ENCODE peak calls at places on chromosome 15, in five cellular contexts. One of them, this sample, is unnamed.

GRCh38 chr15:91694829-91695205 is 158.7 kb upstream of the SLCO3A1 start:
- DNase-seq in A549: no peak
- DNase-seq in left ventricle myocardium inferior: no peak
- DNase-seq in sigmoid colon: peak; percentile 85
- DNase-seq in PC-3: peak; percentile 29
- DNase-seq in this sample: peak; percentile 7

GRCh38 chr15:63060699-63061098 is 18.2 kb downstream of the TPM1 start:
- DNase-seq in A549: no peak
- DNase-seq in left ventricle myocardium inferior: peak; percentile 35
- DNase-seq in sigmoid colon: no peak
- DNase-seq in PC-3: no peak
- DNase-seq in this sample: no peak

GRCh38 chr15:86481720-86482119 is 402.0 kb downstream of the AGBL1 start:
- DNase-seq in A549: no peak
- DNase-seq in left ventricle myocardium inferior: no peak
- DNase-seq in sigmoid colon: no peak
- DNase-seq in PC-3: no peak
- DNase-seq in this sample: no peak

GRCh38 chr15:76983588-76984379 is 11.1 kb upstream of the PSTPIP1 start:
- DNase-seq in A549: no peak
- DNase-seq in left ventricle myocardium inferior: no peak
- DNase-seq in sigmoid colon: no peak
- DNase-seq in PC-3: no peak
- DNase-seq in this sample: no peak

GRCh38 chr15:56468271-56468912 is 3.5 kb upstream of the MNS1 start:
- DNase-seq in A549: no peak
- DNase-seq in left ventricle myocardium inferior: no peak
- DNase-seq in sigmoid colon: no peak
- DNase-seq in PC-3: no peak
- DNase-seq in this sample: peak; percentile 38

GRCh38 chr15:58227706-58228543 is 89.7 kb downstream of the AQP9 start:
- DNase-seq in A549: peak; percentile 75
- DNase-seq in left ventricle myocardium inferior: peak; percentile 77
- DNase-seq in sigmoid colon: peak; percentile 82
- DNase-seq in PC-3: peak; percentile 83
- DNase-seq in this sample: peak; percentile 92

GRCh38 chr15:79922512-79923067 is 25.8 kb upstream of the MTHFS start:
- DNase-seq in A549: no peak
- DNase-seq in left ventricle myocardium inferior: no peak
- DNase-seq in sigmoid colon: no peak
- DNase-seq in PC-3: no peak
- DNase-seq in this sample: no peak

GRCh38 chr15:79524531-79524930 is 92.4 kb downstream of the MINAR1 start:
- DNase-seq in A549: no peak
- DNase-seq in left ventricle myocardium inferior: no peak
- DNase-seq in sigmoid colon: no peak
- DNase-seq in PC-3: no peak
- DNase-seq in this sample: no peak

GRCh38 chr15:57597431-57597830 is 5.7 kb downstream of the MYZAP start:
- DNase-seq in A549: no peak
- DNase-seq in left ventricle myocardium inferior: no peak
- DNase-seq in sigmoid colon: no peak
- DNase-seq in PC-3: no peak
- DNase-seq in this sample: no peak

GRCh38 chr15:68817304-68818087 is 3.2 kb downstream of the ANP32A start:
- DNase-seq in A549: peak; percentile 60
- DNase-seq in left ventricle myocardium inferior: peak; percentile 69
- DNase-seq in sigmoid colon: peak; percentile 84
- DNase-seq in PC-3: peak; percentile 49
- DNase-seq in this sample: peak; percentile 47

GRCh38 chr15:89150762-89151305 is 62.6 kb downstream of the ABHD2 start:
- DNase-seq in A549: no peak
- DNase-seq in left ventricle myocardium inferior: no peak
- DNase-seq in sigmoid colon: peak; percentile 41
- DNase-seq in PC-3: no peak
- DNase-seq in this sample: no peak

GRCh38 chr15:31062310-31062964 is 39.1 kb downstream of the TRPM1 start:
- DNase-seq in A549: no peak
- DNase-seq in left ventricle myocardium inferior: no peak
- DNase-seq in sigmoid colon: no peak
- DNase-seq in PC-3: no peak
- DNase-seq in this sample: peak; percentile 14

GRCh38 chr15:59587085-59587826 is 24.3 kb upstream of the GCNT3 start:
- DNase-seq in A549: no peak
- DNase-seq in left ventricle myocardium inferior: no peak
- DNase-seq in sigmoid colon: no peak
- DNase-seq in PC-3: peak; percentile 84
- DNase-seq in this sample: no peak

GRCh38 chr15:80420658-80421057 is 16.5 kb downstream of the ARNT2 start:
- DNase-seq in A549: no peak
- DNase-seq in left ventricle myocardium inferior: no peak
- DNase-seq in sigmoid colon: no peak
- DNase-seq in PC-3: no peak
- DNase-seq in this sample: no peak

GRCh38 chr15:81091889-81092558 is 42.0 kb upstream of the CFAP161 start:
- DNase-seq in A549: no peak
- DNase-seq in left ventricle myocardium inferior: no peak
- DNase-seq in sigmoid colon: no peak
- DNase-seq in PC-3: peak; percentile 52
- DNase-seq in this sample: peak; percentile 97

GRCh38 chr15:66897381-66897780 is 168.0 kb upstream of the SMAD3 start:
- DNase-seq in A549: no peak
- DNase-seq in left ventricle myocardium inferior: no peak
- DNase-seq in sigmoid colon: peak; percentile 21
- DNase-seq in PC-3: no peak
- DNase-seq in this sample: no peak

GRCh38 chr15:26561994-26562730 is 210.7 kb downstream of the GABRB3 start:
- DNase-seq in A549: no peak
- DNase-seq in left ventricle myocardium inferior: peak; percentile 17
- DNase-seq in sigmoid colon: no peak
- DNase-seq in PC-3: no peak
- DNase-seq in this sample: no peak

GRCh38 chr15:40754574-40754882 is 526 bp downstream of the RMDN3 start:
- DNase-seq in A549: no peak
- DNase-seq in left ventricle myocardium inferior: no peak
- DNase-seq in sigmoid colon: no peak
- DNase-seq in PC-3: peak; percentile 23
- DNase-seq in this sample: peak; percentile 57

GRCh38 chr15:89898628-89899302 is 5.0 kb upstream of the AP3S2 start:
- DNase-seq in A549: peak; percentile 95
- DNase-seq in left ventricle myocardium inferior: no peak
- DNase-seq in sigmoid colon: no peak
- DNase-seq in PC-3: peak; percentile 80
- DNase-seq in this sample: peak; percentile 47

GRCh38 chr15:90004671-90005070 is 3.5 kb downstream of the ZNF710 start:
- DNase-seq in A549: peak; percentile 65
- DNase-seq in left ventricle myocardium inferior: no peak
- DNase-seq in sigmoid colon: peak; percentile 78
- DNase-seq in PC-3: peak; percentile 87
- DNase-seq in this sample: peak; percentile 97

GRCh38 chr15:69468241-69469121 is 15.9 kb downstream of the RPLP1 start:
- DNase-seq in A549: no peak
- DNase-seq in left ventricle myocardium inferior: no peak
- DNase-seq in sigmoid colon: no peak
- DNase-seq in PC-3: peak; percentile 93
- DNase-seq in this sample: peak; percentile 28

GRCh38 chr15:90037510-90037860 is 36.4 kb downstream of the ZNF710 start:
- DNase-seq in A549: no peak
- DNase-seq in left ventricle myocardium inferior: no peak
- DNase-seq in sigmoid colon: no peak
- DNase-seq in PC-3: no peak
- DNase-seq in this sample: peak; percentile 72

GRCh38 chr15:33701304-33701696 is 267.0 kb upstream of the CHRM5 start:
- DNase-seq in A549: no peak
- DNase-seq in left ventricle myocardium inferior: no peak
- DNase-seq in sigmoid colon: no peak
- DNase-seq in PC-3: peak; percentile 26
- DNase-seq in this sample: no peak

GRCh38 chr15:77827860-77828259 is 195.1 kb upstream of the LINGO1 start:
- DNase-seq in A549: no peak
- DNase-seq in left ventricle myocardium inferior: no peak
- DNase-seq in sigmoid colon: no peak
- DNase-seq in PC-3: no peak
- DNase-seq in this sample: no peak

GRCh38 chr15:43912991-43913927 is 86.5 kb downstream of the WDR76 start:
- DNase-seq in A549: peak; percentile 43
- DNase-seq in left ventricle myocardium inferior: no peak
- DNase-seq in sigmoid colon: no peak
- DNase-seq in PC-3: peak; percentile 96
- DNase-seq in this sample: peak; percentile 96

GRCh38 chr15:63719281-63719680 is 114.5 kb downstream of the HERC1 start:
- DNase-seq in A549: no peak
- DNase-seq in left ventricle myocardium inferior: no peak
- DNase-seq in sigmoid colon: no peak
- DNase-seq in PC-3: no peak
- DNase-seq in this sample: no peak

GRCh38 chr15:68312701-68313204 is 35.2 kb downstream of the FEM1B start:
- DNase-seq in A549: no peak
- DNase-seq in left ventricle myocardium inferior: no peak
- DNase-seq in sigmoid colon: no peak
- DNase-seq in PC-3: no peak
- DNase-seq in this sample: no peak

GRCh38 chr15:87648278-87648677 is 608.3 kb downstream of the NTRK3 start:
- DNase-seq in A549: no peak
- DNase-seq in left ventricle myocardium inferior: no peak
- DNase-seq in sigmoid colon: no peak
- DNase-seq in PC-3: no peak
- DNase-seq in this sample: no peak

GRCh38 chr15:40831861-40832260 is 3.4 kb upstream of the PPP1R14D start:
- DNase-seq in A549: no peak
- DNase-seq in left ventricle myocardium inferior: no peak
- DNase-seq in sigmoid colon: no peak
- DNase-seq in PC-3: no peak
- DNase-seq in this sample: no peak

GRCh38 chr15:99566157-99566900 is 545 bp downstream of the MEF2A start:
- DNase-seq in A549: no peak
- DNase-seq in left ventricle myocardium inferior: peak; percentile 50
- DNase-seq in sigmoid colon: peak; percentile 75
- DNase-seq in PC-3: peak; percentile 5
- DNase-seq in this sample: peak; percentile 40

GRCh38 chr15:99565031-99565280 is 828 bp upstream of the MEF2A start:
- DNase-seq in A549: no peak
- DNase-seq in left ventricle myocardium inferior: no peak
- DNase-seq in sigmoid colon: no peak
- DNase-seq in PC-3: no peak
- DNase-seq in this sample: no peak

GRCh38 chr15:99571299-99571698 is 5.5 kb downstream of the MEF2A start:
- DNase-seq in A549: no peak
- DNase-seq in left ventricle myocardium inferior: no peak
- DNase-seq in sigmoid colon: no peak
- DNase-seq in PC-3: no peak
- DNase-seq in this sample: no peak

GRCh38 chr15:99565281-99566156 is at the start of gene MEF2A:
- DNase-seq in A549: peak; percentile 97
- DNase-seq in left ventricle myocardium inferior: peak; percentile 97
- DNase-seq in sigmoid colon: peak; percentile 98
- DNase-seq in PC-3: peak; percentile 88
- DNase-seq in this sample: peak; percentile 98

GRCh38 chr15:99568548-99569352 is 3.0 kb downstream of the MEF2A start:
- DNase-seq in A549: no peak
- DNase-seq in left ventricle myocardium inferior: no peak
- DNase-seq in sigmoid colon: no peak
- DNase-seq in PC-3: no peak
- DNase-seq in this sample: peak; percentile 55
- H3K4me3 ChIP-seq in A549: no peak overlapping the region
- H3K4me3 ChIP-seq in left ventricle myocardium inferior: peak overlapping the region; percentile 83
- H3K4me3 ChIP-seq in sigmoid colon: peak overlapping the region; percentile 91
- H3K4me3 ChIP-seq in PC-3: peak overlapping the region; percentile 84
- H3K4me3 ChIP-seq in this sample: peak overlapping the region; percentile 98

GRCh38 chr15:36208868-36209582 is 370.4 kb upstream of the CDIN1 start:
- DNase-seq in A549: no peak
- DNase-seq in left ventricle myocardium inferior: no peak
- DNase-seq in sigmoid colon: no peak
- DNase-seq in PC-3: no peak
- DNase-seq in this sample: peak; percentile 49
- TF ChIP-seq CTCF in A549: no peak
- TF ChIP-seq CTCF in left ventricle myocardium inferior: no peak
- TF ChIP-seq CTCF in sigmoid colon: no peak
- TF ChIP-seq CTCF in PC-3: peak; percentile 46
- TF ChIP-seq CTCF in this sample: peak; percentile 16

DNA sequence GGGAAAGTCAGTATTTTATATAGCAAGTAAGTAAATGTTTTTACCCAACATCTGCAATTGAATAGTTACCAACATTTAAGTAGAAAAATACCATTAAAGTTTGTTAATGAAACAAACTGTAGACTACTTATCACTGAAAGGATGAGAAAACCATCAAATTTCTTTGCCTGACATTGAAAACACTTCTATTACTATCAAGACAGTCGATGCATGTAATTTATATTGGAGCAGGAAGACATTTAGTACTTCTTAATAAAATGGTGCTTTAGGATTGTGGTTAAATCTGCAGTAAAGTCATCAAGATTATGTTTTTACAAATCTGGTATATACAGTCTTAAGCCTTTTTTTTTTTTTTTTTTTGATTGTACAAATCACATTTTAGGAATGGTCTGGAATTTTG is 13.9 kb upstream of the CHD2 start:
- DNase-seq in A549: no peak
- DNase-seq in left ventricle myocardium inferior: no peak
- DNase-seq in sigmoid colon: no peak
- DNase-seq in PC-3: no peak
- DNase-seq in this sample: no peak
- H3K4me3 ChIP-seq in A549: peak overlapping the region; percentile 85
- H3K4me3 ChIP-seq in left ventricle myocardium inferior: peak overlapping the region; percentile 88
- H3K4me3 ChIP-seq in sigmoid colon: peak overlapping the region; percentile 96
- H3K4me3 ChIP-seq in PC-3: peak overlapping the region; percentile 87
- H3K4me3 ChIP-seq in this sample: peak overlapping the region; percentile 60

DNA sequence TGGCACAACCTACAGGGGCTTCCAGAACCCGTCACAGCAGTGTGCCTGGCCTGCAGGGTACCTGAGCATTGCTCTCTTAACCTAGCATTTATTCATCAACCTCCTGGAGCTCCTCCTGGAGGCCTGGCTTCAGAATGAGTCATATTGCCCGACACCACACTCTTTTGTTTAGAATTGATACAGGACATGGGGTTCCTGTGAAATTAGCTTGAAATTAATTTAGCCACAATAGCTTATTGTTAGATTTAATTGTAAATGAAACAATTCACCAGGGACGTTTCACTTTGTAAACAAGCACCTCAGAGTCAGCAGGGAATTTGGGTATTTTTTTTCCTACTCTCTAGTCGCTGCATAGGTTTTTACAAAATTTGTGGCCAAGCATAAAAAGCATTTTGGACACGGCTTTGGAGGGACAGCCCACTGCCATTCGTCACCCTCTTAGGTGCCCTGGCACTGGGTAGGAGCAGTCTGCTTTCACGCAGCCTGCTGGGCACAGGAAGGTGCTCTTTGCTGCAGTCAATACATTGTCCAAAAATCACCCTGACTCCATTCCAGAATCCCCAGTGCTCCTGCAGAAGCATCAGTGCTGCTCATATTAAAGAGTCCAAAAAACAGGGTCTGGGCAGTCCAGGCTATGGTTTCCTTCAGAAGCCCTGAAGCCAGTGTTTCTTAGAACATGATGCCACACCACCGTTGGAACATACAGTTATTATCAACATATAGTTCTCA is 60.8 kb upstream of the MEF2A start:
- DNase-seq in A549: no peak
- DNase-seq in left ventricle myocardium inferior: no peak
- DNase-seq in sigmoid colon: no peak
- DNase-seq in PC-3: peak; percentile 56
- DNase-seq in this sample: peak; percentile 59
- TF ChIP-seq CTCF in A549: no peak
- TF ChIP-seq CTCF in left ventricle myocardium inferior: no peak
- TF ChIP-seq CTCF in sigmoid colon: no peak
- TF ChIP-seq CTCF in PC-3: peak; percentile 43
- TF ChIP-seq CTCF in this sample: no peak

This sample was measured in foreskin fibroblast.